ENCODE peak calls at places on chromosomes 6 and 20, in six cellular contexts. O, Z, P, F, U and L are unnamed samples.

GRCh38 chr6:147389463-147389862 is 119.0 kb upstream of the SAMD5 start:
- DNase-seq in O (no peak), Z (no peak), P (no peak), F (no peak), U (no peak), L (no peak)

GRCh38 chr6:166879594-166879993 is 76.8 kb downstream of the RNASET2 start:
- DNase-seq in O (no peak), Z (no peak), P (no peak), F (no peak), U (no peak), L (no peak)

GRCh38 chr6:155389130-155389529 is 66.5 kb downstream of the NOX3 start:
- DNase-seq in O (no peak), Z (peak; percentile 54), P (no peak), F (no peak), U (no peak), L (no peak)

GRCh38 chr6:43205849-43206248 is 23.4 kb downstream of the DNPH1 start:
- DNase-seq in O (no peak), Z (no peak), P (no peak), F (no peak), U (no peak), L (no peak)

GRCh38 chr20:57106030-57106682 is 160.3 kb downstream of the BMP7 start:
- DNase-seq in O (no peak), Z (no peak), P (no peak), F (no peak), U (no peak), L (no peak)

GRCh38 chr6:167817729-167818128 is 9.0 kb upstream of the AFDN start:
- DNase-seq in O (no peak), Z (no peak), P (no peak), F (no peak), U (no peak), L (no peak)

GRCh38 chr6:9646346-9647042 is 768.4 kb downstream of the TFAP2A start:
- DNase-seq in O (no peak), Z (peak; percentile 80), P (no peak), F (no peak), U (no peak), L (peak; percentile 13)

GRCh38 chr6:41325446-41326066 is 9.9 kb upstream of the NCR2 start:
- DNase-seq in O (no peak), Z (no peak), P (no peak), F (no peak), U (no peak), L (no peak)

GRCh38 chr20:2417142-2417541 is 36.4 kb downstream of the TGM6 start:
- DNase-seq in O (no peak), Z (no peak), P (no peak), F (no peak), U (no peak), L (no peak)

GRCh38 chr6:5361371-5361770 is 100.1 kb downstream of the FARS2 start:
- DNase-seq in O (no peak), Z (no peak), P (no peak), F (no peak), U (no peak), L (no peak)

GRCh38 chr20:62924567-62925419 is 1.5 kb downstream of the DIDO1 start:
- DNase-seq in O (no peak), Z (no peak), P (no peak), F (no peak), U (no peak), L (peak; percentile 61)

GRCh38 chr20:36604952-36605308 is 649 bp upstream of the RAB5IF start:
- DNase-seq in O (peak; percentile 59), Z (no peak), P (no peak), F (peak; percentile 23), U (no peak), L (no peak)

GRCh38 chr6:42278131-42278853 is 60.6 kb upstream of the MRPS10 start:
- DNase-seq in O (no peak), Z (no peak), P (no peak), F (no peak), U (no peak), L (no peak)

GRCh38 chr6:37168809-37169457 is 1.0 kb upstream of the PIM1 start:
- DNase-seq in O (no peak), Z (no peak), P (no peak), F (no peak), U (no peak), L (no peak)